ENCODE peak calls at places on chromosomes 7 and 10, in eight cellular contexts. Z, C, Y, B, D, T, E and X are unnamed samples.
A peak's percentile ranks its signal among the peaks of the same experiment; 100 is the strongest.

GRCh38 chr10:59536151-59536550 is 173.5 kb downstream of the SLC16A9 start:
- DNase-seq in C (no peak), Z (peak; percentile 73), D (peak; percentile 75), T (peak; percentile 86), Y (no peak), B (no peak), E (peak; percentile 91), X (no peak)

GRCh38 chr7:43652364-43652763 is 69.5 kb downstream of the STK17A start:
- DNase-seq in D (no peak), B (no peak), T (no peak), C (no peak), Y (no peak), Z (no peak), E (no peak), X (no peak)

GRCh38 chr10:58511765-58512469 is 755 bp upstream of the BICC1 start:
- DNase-seq in T (no peak), C (no peak), Y (peak; percentile 10), Z (no peak), D (no peak), B (no peak), E (peak; percentile 44), X (no peak)

GRCh38 chr7:140656548-140657515 is 15.9 kb upstream of the ADCK2 start:
- DNase-seq in Y (no peak), E (peak; percentile 80), T (peak; percentile 49), B (no peak), Z (peak; percentile 85), C (peak; percentile 80), D (no peak), X (no peak)

GRCh38 chr7:39212881-39213280 is 235.2 kb downstream of the POU6F2 start:
- DNase-seq in C (no peak), E (no peak), Y (no peak), D (no peak), T (no peak), B (no peak), Z (no peak), X (no peak)

GRCh38 chr7:101564778-101565211 is 64.3 kb downstream of the MYL10 start:
- DNase-seq in Z (peak; percentile 33), Y (no peak), C (peak; percentile 32), D (no peak), T (no peak), E (no peak), B (peak; percentile 95), X (no peak)

GRCh38 chr10:73967022-73967429 is 30.9 kb upstream of the VCL start:
- DNase-seq in Y (no peak), C (no peak), D (no peak), Z (no peak), T (no peak), E (no peak), B (no peak), X (no peak)

GRCh38 chr10:124259139-124259825 is 159.4 kb downstream of the OAT start:
- DNase-seq in B (peak; percentile 21), E (peak; percentile 37), T (no peak), C (no peak), Z (peak; percentile 16), Y (no peak), D (no peak), X (no peak)

GRCh38 chr7:106774768-106775551 is 90.1 kb upstream of the PIK3CG start:
- DNase-seq in Z (no peak), B (peak; percentile 84), T (peak; percentile 64), C (no peak), Y (no peak), E (peak; percentile 86), D (no peak), X (no peak)

GRCh38 chr10:38143587-38143986 is 49.5 kb downstream of the ZNF37A start:
- DNase-seq in B (no peak), Z (no peak), C (no peak), E (no peak), D (no peak), Y (no peak), T (no peak), X (no peak)

GRCh38 chr7:139675127-139676110 is 102.4 kb downstream of the HIPK2 start:
- DNase-seq in Y (no peak), D (no peak), T (peak; percentile 87), C (no peak), E (no peak), B (no peak), Z (no peak), X (no peak)

GRCh38 chr10:125116652-125117310 is 43.6 kb downstream of the CTBP2 start:
- DNase-seq in B (no peak), Y (no peak), Z (no peak), T (no peak), D (no peak), C (no peak), E (no peak), X (no peak)

GRCh38 chr10:43304079-43304686 is 37.3 kb upstream of the RASGEF1A start:
- DNase-seq in Z (no peak), E (no peak), C (no peak), Y (no peak), B (no peak), D (no peak), T (no peak), X (no peak)

GRCh38 chr10:80429521-80429966 is 21.2 kb downstream of the PRXL2A start:
- DNase-seq in B (peak; percentile 76), D (no peak), E (no peak), Y (no peak), C (peak; percentile 56), Z (peak; percentile 92), T (no peak), X (no peak)

GRCh38 chr10:124417846-124418725 is 637 bp downstream of the OAT start:
- DNase-seq in T (peak; percentile 65), D (no peak), Z (no peak), B (no peak), Y (peak; percentile 69), E (peak; percentile 73), C (peak; percentile 46), X (peak; percentile 56)

GRCh38 chr10:79068562-79069324 is at the start of gene ZMIZ1:
- DNase-seq in B (peak; percentile 83), T (peak; percentile 92), C (peak; percentile 92), E (peak; percentile 94), Y (peak; percentile 92), Z (peak; percentile 77), D (peak; percentile 71), X (peak; percentile 74)

GRCh38 chr10:51073461-51074237 is 638 bp upstream of the PRKG1 start:
- DNase-seq in B (no peak), Z (no peak), Y (peak; percentile 10), E (peak; percentile 32), C (peak; percentile 37), D (no peak), T (no peak), X (peak; percentile 17)

DNA sequence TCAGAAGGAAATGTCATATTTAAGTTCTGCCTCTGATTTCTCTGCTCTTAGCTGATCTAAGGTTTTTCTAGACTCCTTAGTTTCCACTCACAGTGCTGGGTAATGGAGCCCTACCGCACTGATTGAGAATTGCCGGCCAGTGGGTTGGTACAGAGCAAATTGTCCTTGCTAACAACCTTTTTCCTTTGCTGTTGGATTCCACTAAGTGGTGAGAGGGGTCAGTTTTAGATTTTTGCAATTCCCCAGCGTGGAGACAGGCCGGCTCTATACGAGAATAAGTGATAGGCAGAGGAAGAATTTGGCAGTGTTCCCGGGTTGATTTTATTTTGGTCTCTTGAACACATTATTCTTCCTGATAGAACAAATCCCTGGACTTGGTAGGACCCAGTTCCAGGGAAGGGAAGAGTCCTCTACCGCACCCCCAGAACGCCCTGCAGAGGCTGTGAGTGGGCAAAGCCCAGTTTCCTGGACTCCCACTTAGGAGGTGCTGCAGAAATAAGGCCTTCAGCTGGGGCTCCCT is 2.9 kb upstream of the NRP1 start:
- DNase-seq in Y (no peak), E (peak; percentile 92), C (no peak), T (peak; percentile 81), Z (no peak), B (no peak), D (no peak), X (no peak)
- TF ChIP-seq CTCF in Y (no peak), E (peak; percentile 11), C (no peak), T (peak; percentile 24), Z (no peak), B (no peak), D (no peak), X (peak; percentile 37)

DNA sequence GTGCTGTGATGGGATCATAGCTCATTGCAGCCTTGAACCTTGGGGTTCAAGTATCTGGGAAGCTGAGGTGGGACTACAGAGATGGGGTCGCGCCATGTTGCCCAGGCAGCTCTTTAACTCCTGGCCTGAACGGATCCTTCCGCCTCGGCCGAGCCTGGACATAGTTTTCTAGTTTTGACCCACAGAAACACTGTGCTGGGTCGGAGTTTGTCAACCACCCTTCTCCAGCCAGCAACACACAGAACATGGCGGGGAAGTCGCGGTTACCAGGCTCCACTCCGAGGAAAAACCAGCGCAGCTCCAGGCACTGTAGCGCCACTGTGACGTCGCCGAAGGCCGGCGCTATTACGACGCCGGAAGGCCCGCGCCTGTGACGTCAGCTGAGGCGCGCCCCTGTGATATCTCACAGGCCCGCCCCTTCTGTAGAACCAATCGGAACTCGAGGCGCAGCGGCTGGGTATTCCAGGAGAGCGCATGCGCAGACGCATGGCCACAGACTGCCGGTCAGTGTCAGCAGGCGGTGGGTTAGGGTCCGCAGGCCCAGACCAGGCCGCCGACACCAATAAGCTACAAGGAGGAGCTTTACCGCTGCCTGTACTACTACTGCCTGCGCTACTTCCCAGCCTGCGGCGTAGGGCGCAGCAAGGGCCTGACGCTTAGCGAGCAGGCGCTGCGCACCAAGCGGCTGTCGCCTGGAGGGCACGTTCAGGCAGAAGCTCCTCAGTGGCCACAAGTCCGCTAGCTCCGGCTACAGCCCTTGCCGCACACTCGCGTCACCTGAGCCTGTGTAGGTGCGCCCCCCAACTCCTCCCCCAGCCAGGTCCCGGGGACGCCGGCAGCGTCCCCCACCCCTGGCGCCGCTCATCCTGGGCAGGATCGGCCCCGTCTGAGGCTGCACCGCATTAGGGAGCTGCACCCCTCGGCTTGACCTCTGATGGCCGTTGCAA is 135.2 kb upstream of the KCTD7 start:
- DNase-seq in C (peak; percentile 99), D (peak; percentile 90), B (peak; percentile 95), E (peak; percentile 99), T (peak; percentile 98), Y (peak; percentile 98), Z (peak; percentile 87), X (peak; percentile 96)
- TF ChIP-seq CTCF in C (peak; percentile 26), D (no peak), B (peak; percentile 35), E (peak; percentile 15), T (peak; percentile 25), Y (no peak), Z (peak; percentile 28), X (peak; percentile 38)

DNA sequence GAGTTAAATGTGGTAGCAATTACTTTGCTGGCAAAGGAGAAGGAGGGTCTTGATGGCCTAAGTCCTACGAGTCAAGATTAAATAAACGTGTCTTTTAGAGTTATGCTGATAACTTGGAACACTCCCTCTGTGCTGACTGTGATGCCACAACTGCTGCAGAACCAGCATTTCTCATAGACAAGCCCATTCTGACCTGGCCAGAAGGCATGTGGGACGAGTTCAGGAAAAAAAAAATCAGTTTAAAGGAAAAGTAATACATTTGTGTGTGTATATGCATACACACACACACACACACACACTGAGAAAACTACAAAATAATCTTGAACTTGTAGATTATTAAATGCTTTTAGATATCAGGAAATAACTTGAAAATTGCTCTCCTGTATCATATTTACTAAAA is 245.8 kb downstream of the FGFR2 start:
- DNase-seq in Z (no peak), E (no peak), B (no peak), D (no peak), T (no peak), Y (no peak), C (no peak), X (no peak)
- TF ChIP-seq CTCF in Z (no peak), E (no peak), B (no peak), D (no peak), T (no peak), Y (no peak), C (no peak), X (no peak)

DNA sequence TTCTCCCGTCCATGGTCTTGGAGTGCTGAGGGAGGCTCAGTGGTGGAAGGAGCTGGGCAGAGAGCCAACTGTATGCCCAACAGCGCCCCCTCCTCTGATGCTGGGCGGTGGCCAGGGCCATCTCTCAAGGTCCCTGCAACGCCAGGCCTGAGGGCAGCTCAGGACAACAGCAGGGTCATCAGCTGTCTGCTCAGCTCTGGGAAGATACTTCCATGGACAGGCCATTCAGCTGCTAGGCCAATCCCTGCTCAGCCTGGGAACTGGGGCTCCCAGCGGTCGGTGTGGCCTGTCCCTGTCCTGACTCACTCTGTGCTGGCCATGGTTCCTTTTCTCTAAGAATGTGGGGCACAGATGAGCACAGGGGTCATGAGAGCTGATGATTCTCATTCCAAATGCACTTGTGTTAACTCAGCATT is 72.8 kb downstream of the ADCY1 start:
- DNase-seq in T (no peak), C (peak; percentile 17), Y (no peak), E (no peak), B (no peak), D (no peak), Z (no peak), X (no peak)
- TF ChIP-seq CTCF in T (no peak), C (no peak), Y (no peak), E (no peak), B (no peak), D (no peak), Z (no peak), X (no peak)